ENCODE peak calls at places on chromosomes 12 and 14, in seven cellular contexts. A is hepatic stellate cell; R is activated CD8-positive, alpha-beta memory T cell treated with anti-CD3 and anti-CD28 coated beads for 24 hours; C is GM04504; X is NCI-H748 treated with DMSO at 0.1 percent for 48 hours; V is effector memory CD4-positive, alpha-beta T cell; I is GM10248. B is an unnamed sample.

GRCh38 chr12:6438345-6438744 is 6.4 kb upstream of the CD27 start:
- DNase-seq in R (peak), C (no peak), A (no peak), I (no peak), X (no peak), V (no peak), B (no peak)

GRCh38 chr14:104875811-104876210 is 10.7 kb downstream of the CEP170B start:
- DNase-seq in V (no peak), I (no peak), A (no peak), C (no peak), R (no peak), X (no peak), B (no peak)

GRCh38 chr14:94341654-94342333 is 18.7 kb upstream of the SERPINA6 start:
- DNase-seq in A (no peak), C (no peak), V (no peak), I (no peak), X (no peak), R (no peak), B (no peak)

GRCh38 chr12:95326450-95326849 is 108.8 kb downstream of the VEZT start:
- DNase-seq in R (no peak), I (no peak), V (no peak), C (peak), A (peak), X (no peak), B (no peak)

GRCh38 chr12:117836999-117837736 is 131.6 kb downstream of the KSR2 start:
- DNase-seq in I (peak), C (peak), A (peak), R (peak), X (peak), V (peak), B (peak)

GRCh38 chr12:104740668-104741067 is 217.4 kb downstream of the SLC41A2 start:
- DNase-seq in C (no peak), R (no peak), X (no peak), I (peak), A (no peak), V (no peak), B (no peak)

GRCh38 chr14:68696721-68697495 is 96.0 kb downstream of the ZFP36L1 start:
- DNase-seq in A (no peak), X (no peak), I (no peak), V (no peak), C (no peak), R (no peak), B (no peak)

GRCh38 chr14:100567009-100567876 is 20.0 kb downstream of the BEGAIN start:
- DNase-seq in X (no peak), R (no peak), V (no peak), I (no peak), C (no peak), A (no peak), B (no peak)

GRCh38 chr12:2108166-2108565 is 55.4 kb downstream of the CACNA1C start:
- DNase-seq in X (no peak), R (no peak), A (no peak), C (no peak), I (no peak), V (no peak), B (no peak)

GRCh38 chr14:74941676-74942097 is 13.7 kb downstream of the PGF start:
- DNase-seq in A (peak), R (peak), V (peak), X (no peak), I (peak), C (no peak), B (peak)

GRCh38 chr12:108349245-108349644 is 10.1 kb upstream of the CMKLR1 start:
- DNase-seq in A (peak), V (no peak), R (no peak), C (no peak), I (no peak), X (no peak), B (no peak)

GRCh38 chr12:89775336-89776005 is 66.8 kb upstream of the ATP2B1 start:
- DNase-seq in C (no peak), R (no peak), A (no peak), I (no peak), X (no peak), V (no peak), B (no peak)

GRCh38 chr14:69317780-69318179 is 57.8 kb downstream of the GALNT16 start:
- DNase-seq in I (peak), V (no peak), R (no peak), A (no peak), X (no peak), C (no peak), B (no peak)

GRCh38 chr12:52210925-52211650 is 19.3 kb upstream of the KRT80 start:
- DNase-seq in I (no peak), X (no peak), V (no peak), C (no peak), A (no peak), R (no peak), B (no peak)

GRCh38 chr14:56273151-56273550 is 154.9 kb downstream of the PELI2 start:
- DNase-seq in A (no peak), X (no peak), V (no peak), C (peak), R (no peak), I (no peak), B (no peak)

B was measured in A673.